ENCODE peak calls at places on chromosome 19, in five cellular contexts. D is IMR-90, W is tibial nerve, R is upper lobe of left lung, H is NB4. L is an unnamed sample.

GRCh38 chr19:2770055-2771013 is 12.7 kb downstream of the SGTA start:
- DNase-seq in W (no peak), R (peak; percentile 86), D (peak; percentile 47), H (no peak), L (no peak)

GRCh38 chr19:30326076-30326710 is 46.0 kb upstream of the ZNF536 start:
- DNase-seq in D (no peak), R (no peak), H (no peak), W (no peak), L (peak; percentile 79)

GRCh38 chr19:6734096-6734696 is 3.2 kb downstream of the GPR108 start:
- DNase-seq in R (no peak), H (no peak), W (no peak), D (no peak), L (no peak)

GRCh38 chr19:41030651-41031050 is 39.6 kb downstream of the CYP2B6 start:
- DNase-seq in R (no peak), W (no peak), H (no peak), D (no peak), L (no peak)

GRCh38 chr19:47414469-47414868 is 4.9 kb downstream of the MEIS3 start:
- DNase-seq in W (no peak), R (peak; percentile 79), H (peak; percentile 89), D (no peak), L (no peak)

GRCh38 chr19:1606138-1606651 is 933 bp upstream of the UQCR11 start:
- DNase-seq in R (no peak), H (no peak), W (no peak), D (no peak), L (no peak)

GRCh38 chr19:44959691-44960090 is 4.5 kb downstream of the CLPTM1 start:
- DNase-seq in W (no peak), R (no peak), H (no peak), D (no peak), L (no peak)

GRCh38 chr19:31648347-31648746 is 299.1 kb upstream of the TSHZ3 start:
- DNase-seq in W (no peak), R (no peak), D (peak; percentile 6), H (no peak), L (no peak)

GRCh38 chr19:45103200-45103624 is 10.2 kb downstream of the PPP1R37 start:
- DNase-seq in H (no peak), D (no peak), R (no peak), W (no peak), L (no peak)

GRCh38 chr19:3398114-3398899 is 31.9 kb downstream of the NFIC start:
- DNase-seq in D (peak; percentile 41), H (no peak), W (peak; percentile 71), R (peak; percentile 91), L (peak; percentile 96)

GRCh38 chr19:36526581-36526980 is 1.5 kb downstream of the ZNF260 start:
- DNase-seq in H (no peak), R (no peak), W (no peak), D (no peak), L (no peak)

GRCh38 chr19:10961763-10962536 is 1.1 kb downstream of the SMARCA4 start:
- DNase-seq in R (no peak), H (peak; percentile 46), W (no peak), D (peak; percentile 12), L (no peak)

GRCh38 chr19:33395561-33396550 is 22.3 kb downstream of the CEBPG start:
- DNase-seq in D (peak; percentile 41), W (peak; percentile 66), H (no peak), R (peak; percentile 73), L (no peak)

GRCh38 chr19:19510432-19510831 is 4.9 kb downstream of the TSSK6 start:
- DNase-seq in H (no peak), W (no peak), R (no peak), D (no peak), L (no peak)

GRCh38 chr19:43699506-43700367 is 16.1 kb upstream of the IRGC start:
- DNase-seq in R (peak; percentile 90), D (peak; percentile 28), H (no peak), W (no peak), L (no peak)

GRCh38 chr19:19966862-19967261 is 66.1 kb downstream of the ZNF93 start:
- DNase-seq in H (no peak), R (no peak), D (no peak), W (no peak), L (no peak)

GRCh38 chr19:33431986-33432385 is 58.5 kb downstream of the CEBPG start:
- DNase-seq in W (no peak), D (no peak), H (no peak), R (no peak), L (no peak)

GRCh38 chr19:46881092-46881491 is 20.3 kb downstream of the ARHGAP35 start:
- DNase-seq in D (no peak), W (no peak), R (no peak), H (no peak), L (no peak)

GRCh38 chr19:40147693-40148347 is 43.4 kb upstream of the MAP3K10 start:
- DNase-seq in D (peak; percentile 77), R (no peak), H (peak; percentile 78), W (no peak), L (peak; percentile 86)

GRCh38 chr19:49791776-49792445 is 21.2 kb downstream of the FUZ start:
- DNase-seq in R (no peak), D (no peak), W (no peak), H (no peak), L (no peak)

GRCh38 chr19:13055213-13056051 is 47.2 kb downstream of the LYL1 start:
- DNase-seq in W (peak; percentile 73), R (peak; percentile 91), H (no peak), D (peak; percentile 89), L (peak; percentile 95)

GRCh38 chr19:49570997-49571676 is 9.2 kb downstream of the NOSIP start:
- DNase-seq in R (no peak), W (no peak), H (peak; percentile 46), D (no peak), L (no peak)

GRCh38 chr19:35601971-35602370 is 10.6 kb upstream of the HAUS5 start:
- DNase-seq in R (no peak), H (no peak), W (no peak), D (no peak), L (no peak)

GRCh38 chr19:4103073-4103418 is 20.9 kb downstream of the MAP2K2 start:
- DNase-seq in H (peak; percentile 50), W (no peak), D (no peak), R (no peak), L (no peak)

GRCh38 chr19:45179063-45179847 is 671 bp downstream of the BLOC1S3 start:
- DNase-seq in D (peak; percentile 17), R (peak; percentile 92), H (peak; percentile 41), W (no peak), L (peak; percentile 89)

GRCh38 chr19:10936661-10937084 is 8.1 kb downstream of the TIMM29 start:
- DNase-seq in H (peak; percentile 81), W (peak; percentile 66), D (peak; percentile 81), R (no peak), L (no peak)

GRCh38 chr19:50820086-50820485 is 3.5 kb downstream of the KLK1 start:
- DNase-seq in R (no peak), W (no peak), D (no peak), H (no peak), L (no peak)

GRCh38 chr19:50818859-50819472 is 4.6 kb downstream of the KLK1 start:
- DNase-seq in H (no peak), W (no peak), R (no peak), D (no peak), L (no peak)

GRCh38 chr19:50819636-50820035 is 4.0 kb downstream of the KLK1 start:
- DNase-seq in W (no peak), R (no peak), D (no peak), H (no peak), L (no peak)

GRCh38 chr19:50820549-50821247 is 2.9 kb downstream of the KLK1 start:
- DNase-seq in R (no peak), H (peak; percentile 59), D (no peak), W (no peak), L (no peak)

GRCh38 chr19:50817941-50818858 is 5.4 kb downstream of the KLK1 start:
- DNase-seq in D (no peak), R (peak; percentile 84), W (no peak), H (peak; percentile 67), L (no peak)
- H3K4me3 ChIP-seq in D (peak overlapping the region; percentile 42), R (peak overlapping the region; percentile 43), W (peak overlapping the region; percentile 12), H (no peak overlapping the region), L (no peak overlapping the region)

GRCh38 chr19:54369082-54369691 is 4.5 kb upstream of the LAIR1 start:
- DNase-seq in W (no peak), H (peak; percentile 75), R (no peak), D (no peak), L (no peak)

GRCh38 chr19:54366811-54367210 is 2.1 kb upstream of the LAIR1 start:
- DNase-seq in D (no peak), H (no peak), R (no peak), W (no peak), L (no peak)

DNA sequence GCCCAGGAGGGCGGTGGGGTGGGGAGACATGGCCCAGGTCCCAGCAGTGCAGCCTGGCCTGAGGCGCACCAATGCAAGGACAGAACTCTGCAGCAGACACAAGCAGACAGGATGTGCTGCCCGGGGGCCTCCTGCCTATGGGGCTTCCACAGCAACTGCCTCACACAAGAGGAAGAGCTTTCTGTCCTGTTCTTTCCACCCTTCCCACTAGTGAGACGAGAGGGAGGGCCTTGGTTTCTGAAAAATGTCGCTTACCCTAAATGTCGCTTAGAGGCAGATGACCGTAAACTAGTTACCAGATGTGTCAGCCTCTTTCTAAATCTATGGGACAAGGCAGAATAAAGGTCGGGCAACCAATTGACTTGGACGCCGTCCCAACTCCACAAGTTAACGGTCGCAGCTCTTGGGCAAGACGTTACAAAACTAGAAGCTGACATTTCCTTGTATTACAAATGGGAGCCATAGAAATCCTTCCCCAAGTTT is at the start of gene LAIR1:
- DNase-seq in W (peak; percentile 42), D (no peak), H (peak; percentile 91), R (no peak), L (no peak)
- TF ChIP-seq POLR2A in W (no peak), D (no peak), H (peak; percentile 56), R (peak; percentile 89), L (no peak)

GRCh38 chr19:17419491-17420266 is at the start of gene MVB12A:
- DNase-seq in D (peak; percentile 99), H (peak; percentile 99), R (peak; percentile 97), W (peak; percentile 92), L (peak; percentile 97)

GRCh38 chr19:17419154-17419490 is 725 bp upstream of the MVB12A start:
- DNase-seq in D (no peak), H (peak; percentile 25), R (no peak), W (no peak), L (no peak)

GRCh38 chr19:17421942-17422341 is 2.1 kb downstream of the MVB12A start:
- DNase-seq in D (no peak), R (no peak), H (no peak), W (no peak), L (no peak)

GRCh38 chr19:17418710-17419109 is 1.1 kb upstream of the MVB12A start:
- DNase-seq in W (no peak), H (peak; percentile 25), R (no peak), D (no peak), L (no peak)

GRCh38 chr19:17420267-17420924 is 549 bp downstream of the MVB12A start:
- DNase-seq in R (peak; percentile 82), H (peak; percentile 61), W (peak; percentile 12), D (no peak), L (peak; percentile 25)
- TF ChIP-seq CTCF in R (peak; percentile 30), H (no peak), W (no peak), D (no peak), L (no peak)

DNA sequence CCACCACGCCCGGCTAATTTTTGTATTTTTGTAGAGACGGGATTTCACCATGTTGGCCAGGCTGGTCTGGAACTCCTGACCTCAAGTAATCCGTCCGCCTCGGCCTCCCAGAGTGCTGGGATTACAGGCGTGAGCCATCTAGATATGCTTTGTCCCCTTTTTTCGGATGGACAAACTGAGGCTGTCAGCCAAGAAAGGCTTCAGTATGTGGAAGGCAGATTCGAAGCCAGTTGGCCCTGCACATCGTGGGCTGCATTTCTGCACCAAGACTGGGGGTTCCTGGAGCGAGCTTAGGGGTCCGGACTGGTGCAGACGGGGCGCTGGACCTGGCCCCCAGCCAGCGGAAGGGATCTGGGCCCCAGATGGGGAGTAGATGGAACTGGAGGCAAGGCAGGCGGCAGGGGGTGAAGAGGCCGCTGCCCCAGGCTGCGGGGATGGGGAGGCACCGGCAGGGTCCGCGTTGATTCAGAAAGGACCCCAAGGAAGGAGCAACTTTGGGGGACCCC is 9.7 kb upstream of the JUND start:
- DNase-seq in W (no peak), R (peak; percentile 90), H (no peak), D (no peak), L (no peak)
- H3K4me3 ChIP-seq in W (peak overlapping the region; percentile 77), R (peak overlapping the region; percentile 67), H (no peak overlapping the region), D (peak overlapping the region; percentile 12), L (no peak overlapping the region)

L was measured in lower leg skin.